ENCODE peak calls at places on chromosomes 6 and 20, in six cellular contexts. I, E, U, S, C and Z are unnamed samples.

GRCh38 chr6:155493694-155494143 is 38.1 kb upstream of the NOX3 start:
- DNase-seq in C (no peak), I (peak), U (peak), S (peak), E (peak), Z (peak)

GRCh38 chr6:128518531-128519131 is 1.8 kb downstream of the PTPRK start:
- DNase-seq in E (no peak), U (no peak), C (no peak), S (no peak), I (no peak), Z (no peak)

GRCh38 chr6:139060332-139060731 is 31.8 kb downstream of the ABRACL start:
- DNase-seq in E (peak), U (no peak), I (no peak), S (no peak), C (no peak), Z (peak)

GRCh38 chr6:159761135-159761872 is 541 bp upstream of the ACAT2 start:
- DNase-seq in E (peak), I (peak), U (no peak), C (peak), S (peak), Z (peak)

GRCh38 chr6:152316024-152316423 is 321.1 kb downstream of the SYNE1 start:
- DNase-seq in C (no peak), E (peak), U (no peak), I (no peak), S (no peak), Z (peak)

GRCh38 chr6:73797861-73798260 is 101.9 kb downstream of the CD109 start:
- DNase-seq in I (no peak), U (no peak), C (no peak), S (no peak), E (no peak), Z (no peak)

GRCh38 chr6:157056275-157056674 is 267.0 kb downstream of the TMEM242 start:
- DNase-seq in U (no peak), C (no peak), S (no peak), I (no peak), E (no peak), Z (no peak)

GRCh38 chr6:24761193-24761835 is 13.4 kb upstream of the GMNN start:
- DNase-seq in E (no peak), U (no peak), C (no peak), S (no peak), I (no peak), Z (no peak)

GRCh38 chr20:37983286-37983685 is 50.0 kb downstream of the TTI1 start:
- DNase-seq in E (no peak), S (no peak), C (no peak), I (no peak), U (no peak), Z (no peak)

GRCh38 chr20:38195041-38195504 is 30.0 kb upstream of the TGM2 start:
- DNase-seq in S (no peak), C (no peak), I (no peak), U (no peak), E (no peak), Z (no peak)

GRCh38 chr6:149449054-149449453 is 35.8 kb downstream of the ZC3H12D start:
- DNase-seq in U (no peak), C (no peak), S (no peak), I (no peak), E (no peak), Z (no peak)

GRCh38 chr6:7311920-7312615 is 931 bp downstream of the SSR1 start:
- DNase-seq in S (peak), I (no peak), C (peak), E (peak), U (no peak), Z (peak)

GRCh38 chr6:46583081-46583480 is 69.5 kb downstream of the CYP39A1 start:
- DNase-seq in C (no peak), E (no peak), I (no peak), U (no peak), S (no peak), Z (no peak)

GRCh38 chr20:10414982-10415650 is 18.9 kb downstream of the MKKS start:
- DNase-seq in E (no peak), I (no peak), C (no peak), S (no peak), U (no peak), Z (peak)

GRCh38 chr6:35711731-35712130 is 23.0 kb upstream of the FKBP5 start:
- DNase-seq in U (no peak), S (no peak), E (no peak), I (no peak), C (no peak), Z (no peak)

GRCh38 chr6:160122744-160123143 is 1.1 kb downstream of the SLC22A1 start:
- DNase-seq in U (no peak), E (no peak), S (no peak), C (no peak), I (no peak), Z (no peak)

GRCh38 chr20:11159728-11160127 is 485.9 kb upstream of the JAG1 start:
- DNase-seq in S (no peak), E (peak), C (peak), U (no peak), I (peak), Z (peak)

GRCh38 chr20:43838703-43839060 is 76.0 kb upstream of the TOX2 start:
- DNase-seq in C (no peak), U (no peak), E (no peak), I (no peak), S (no peak), Z (no peak)

GRCh38 chr6:36765190-36765941 is 67.7 kb downstream of the RAB44 start:
- DNase-seq in S (no peak), U (no peak), I (no peak), E (no peak), C (no peak), Z (no peak)

GRCh38 chr6:67133973-67134372 is 1426.9 kb upstream of the EYS start:
- DNase-seq in U (no peak), S (no peak), E (no peak), I (no peak), C (no peak), Z (no peak)

GRCh38 chr20:8144282-8145245 is 12.5 kb downstream of the PLCB1 start:
- DNase-seq in E (peak), S (no peak), C (no peak), I (no peak), U (no peak), Z (peak)

GRCh38 chr6:139597781-139598368 is 223.4 kb upstream of the CITED2 start:
- DNase-seq in E (peak), C (no peak), I (peak), U (no peak), S (no peak), Z (peak)

GRCh38 chr6:159892053-159892452 is 1.3 kb downstream of the MAS1 start:
- DNase-seq in I (no peak), E (no peak), S (no peak), C (no peak), U (no peak), Z (no peak)

GRCh38 chr20:6613280-6613861 is 154.1 kb upstream of the BMP2 start:
- DNase-seq in E (no peak), I (no peak), S (no peak), C (no peak), U (no peak), Z (no peak)

GRCh38 chr6:116386581-116387299 is 16.0 kb downstream of the DSE start:
- DNase-seq in U (peak), C (no peak), E (peak), I (no peak), S (no peak), Z (peak)

GRCh38 chr6:139308936-139309603 is 17.3 kb upstream of the TXLNB start:
- DNase-seq in S (no peak), C (no peak), I (peak), U (no peak), E (peak), Z (peak)

GRCh38 chr6:146851837-146852236 is 253.1 kb downstream of the ADGB start:
- DNase-seq in I (no peak), E (peak), S (peak), C (no peak), U (no peak), Z (peak)

GRCh38 chr6:92723390-92723931 is 695.9 kb downstream of the EPHA7 start:
- DNase-seq in I (peak), U (no peak), E (no peak), S (no peak), C (no peak), Z (no peak)

GRCh38 chr6:39228992-39229767 is at the start of gene KCNK5:
- DNase-seq in I (peak), U (peak), C (peak), E (peak), S (peak), Z (peak)

GRCh38 chr20:33649201-33649631 is 12.9 kb upstream of the C20orf144 start:
- DNase-seq in I (no peak), U (no peak), E (no peak), S (no peak), C (no peak), Z (no peak)

GRCh38 chr20:19867074-19867473 is 109.0 kb downstream of the RIN2 start:
- DNase-seq in E (no peak), C (no peak), I (no peak), S (no peak), U (no peak), Z (peak)

GRCh38 chr6:14094721-14095120 is 22.9 kb upstream of the CD83 start:
- DNase-seq in U (no peak), I (no peak), C (no peak), E (no peak), S (no peak), Z (no peak)

GRCh38 chr20:43913291-43914025 is 1.2 kb upstream of the TOX2 start:
- DNase-seq in S (no peak), E (no peak), U (no peak), C (no peak), I (no peak), Z (no peak)

GRCh38 chr20:34663213-34663943 is 13.5 kb downstream of the PIGU start:
- DNase-seq in U (no peak), S (no peak), E (no peak), C (no peak), I (no peak), Z (no peak)

GRCh38 chr20:58389968-58390658 is 1.1 kb downstream of the VAPB start:
- DNase-seq in C (no peak), S (no peak), I (no peak), U (peak), E (no peak), Z (no peak)

GRCh38 chr20:58390659-58391035 is 1.6 kb downstream of the VAPB start:
- DNase-seq in C (no peak), E (no peak), S (no peak), U (no peak), I (no peak), Z (no peak)

GRCh38 chr20:58388882-58389323 is at the start of gene VAPB:
- DNase-seq in C (peak), S (peak), E (peak), U (peak), I (peak), Z (peak)

GRCh38 chr20:58389324-58389967 is 417 bp downstream of the VAPB start:
- DNase-seq in E (peak), I (peak), U (no peak), S (peak), C (peak), Z (peak)

GRCh38 chr20:58388028-58388601 is 914 bp upstream of the VAPB start:
- DNase-seq in U (no peak), I (no peak), E (no peak), S (no peak), C (no peak), Z (no peak)
- H3K4me3 ChIP-seq in U (peak), I (peak), E (no peak), S (peak), C (peak), Z (no peak)

GRCh38 chr6:168217880-168218537 is 101.6 kb downstream of the DACT2 start:
- DNase-seq in E (no peak), I (no peak), S (no peak), U (no peak), C (no peak), Z (no peak)

GRCh38 chr6:168219804-168220203 is 99.8 kb downstream of the DACT2 start:
- DNase-seq in U (no peak), C (no peak), E (no peak), I (no peak), S (no peak), Z (no peak)

GRCh38 chr6:168221000-168221399 is 98.6 kb downstream of the DACT2 start:
- DNase-seq in E (no peak), S (peak), C (no peak), U (no peak), I (no peak), Z (no peak)

GRCh38 chr6:168217216-168217879 is 102.2 kb downstream of the DACT2 start:
- DNase-seq in E (no peak), U (no peak), C (no peak), I (no peak), S (no peak), Z (no peak)

GRCh38 chr6:168219167-168219566 is 100.4 kb downstream of the DACT2 start:
- DNase-seq in U (no peak), C (no peak), I (no peak), S (no peak), E (peak), Z (peak)
- TF ChIP-seq CTCF in U (no peak), C (no peak), I (no peak), S (no peak), E (no peak), Z (no peak)

GRCh38 chr20:46562009-46562372 is 11.5 kb upstream of the OCSTAMP start:
- DNase-seq in C (no peak), S (no peak), U (no peak), I (no peak), E (no peak), Z (no peak)
- H3K4me3 ChIP-seq in C (no peak), S (peak), U (peak), I (peak), E (no peak), Z (no peak)

GRCh38 chr6:170424634-170425126 is 118.1 kb downstream of the FAM120B start:
- DNase-seq in U (no peak), E (no peak), I (no peak), C (no peak), S (no peak), Z (no peak)

GRCh38 chr6:170434114-170434820 is 118.8 kb downstream of the PSMB1 start:
- DNase-seq in E (no peak), C (peak), I (no peak), U (no peak), S (no peak), Z (no peak)

GRCh38 chr6:170434821-170435155 is 118.3 kb downstream of the PSMB1 start:
- DNase-seq in I (no peak), S (no peak), U (no peak), E (no peak), C (no peak), Z (no peak)

GRCh38 chr6:170433163-170434095 is 119.7 kb downstream of the PSMB1 start:
- DNase-seq in E (no peak), C (no peak), U (no peak), S (no peak), I (no peak), Z (no peak)

DNA sequence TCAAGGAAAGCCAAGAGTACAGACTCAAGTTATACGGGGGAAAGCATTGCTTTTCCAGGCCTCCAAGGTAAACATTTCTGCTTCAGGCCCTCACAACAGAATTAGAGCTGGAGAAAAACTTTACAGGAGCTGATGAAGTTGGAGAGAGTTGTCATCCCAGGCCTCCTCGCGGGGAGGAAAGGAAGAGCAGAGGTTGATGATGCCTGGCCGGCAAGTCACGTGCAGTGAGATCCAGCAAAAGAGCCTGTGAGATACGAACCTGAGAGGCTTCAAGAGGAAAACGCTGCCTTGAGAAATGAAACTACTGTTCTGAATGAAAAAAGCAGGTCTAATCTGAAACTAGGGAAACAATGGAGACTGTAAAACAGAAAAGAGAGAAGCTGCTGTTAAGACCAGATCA is 122.9 kb downstream of the FAM120B start:
- DNase-seq in C (peak), I (no peak), E (peak), U (no peak), S (no peak), Z (peak)
- TF ChIP-seq CTCF in C (peak), I (no peak), E (peak), U (no peak), S (no peak), Z (peak)

DNA sequence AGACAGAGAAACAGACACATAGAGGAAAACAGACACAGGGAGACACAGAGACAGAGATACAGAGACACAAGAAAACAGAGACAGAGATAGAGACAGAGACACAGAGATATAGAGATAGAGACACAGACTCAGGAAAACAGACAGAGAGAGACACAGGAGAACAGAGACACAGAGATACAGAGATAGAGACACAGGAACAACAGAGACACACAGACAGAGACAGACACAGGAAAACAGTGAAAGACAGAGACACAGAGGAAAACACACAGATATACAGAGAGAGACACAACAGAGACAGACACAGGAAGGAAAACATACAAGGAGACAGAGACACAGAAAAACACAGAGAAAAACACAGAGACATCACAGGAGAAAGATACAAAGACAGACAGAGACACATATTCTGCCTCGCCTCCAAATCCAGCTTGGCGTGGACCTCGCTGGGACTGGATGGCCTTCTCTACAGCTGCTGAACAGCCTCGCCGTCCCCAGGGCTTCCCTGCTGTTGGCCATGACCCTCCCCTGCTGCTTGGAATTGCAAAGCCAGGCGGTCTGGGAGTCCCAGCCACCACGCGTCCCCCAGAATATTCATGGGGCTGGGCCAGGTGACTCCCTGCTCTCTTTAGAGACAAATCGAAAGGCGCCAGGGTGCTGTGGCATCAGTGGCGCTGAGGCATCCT is 36.8 kb downstream of the NTSR1 start:
- DNase-seq in U (no peak), E (no peak), S (no peak), I (no peak), C (no peak), Z (no peak)
- H3K4me3 ChIP-seq in U (no peak), E (no peak), S (no peak), I (no peak), C (no peak), Z (no peak)

DNA sequence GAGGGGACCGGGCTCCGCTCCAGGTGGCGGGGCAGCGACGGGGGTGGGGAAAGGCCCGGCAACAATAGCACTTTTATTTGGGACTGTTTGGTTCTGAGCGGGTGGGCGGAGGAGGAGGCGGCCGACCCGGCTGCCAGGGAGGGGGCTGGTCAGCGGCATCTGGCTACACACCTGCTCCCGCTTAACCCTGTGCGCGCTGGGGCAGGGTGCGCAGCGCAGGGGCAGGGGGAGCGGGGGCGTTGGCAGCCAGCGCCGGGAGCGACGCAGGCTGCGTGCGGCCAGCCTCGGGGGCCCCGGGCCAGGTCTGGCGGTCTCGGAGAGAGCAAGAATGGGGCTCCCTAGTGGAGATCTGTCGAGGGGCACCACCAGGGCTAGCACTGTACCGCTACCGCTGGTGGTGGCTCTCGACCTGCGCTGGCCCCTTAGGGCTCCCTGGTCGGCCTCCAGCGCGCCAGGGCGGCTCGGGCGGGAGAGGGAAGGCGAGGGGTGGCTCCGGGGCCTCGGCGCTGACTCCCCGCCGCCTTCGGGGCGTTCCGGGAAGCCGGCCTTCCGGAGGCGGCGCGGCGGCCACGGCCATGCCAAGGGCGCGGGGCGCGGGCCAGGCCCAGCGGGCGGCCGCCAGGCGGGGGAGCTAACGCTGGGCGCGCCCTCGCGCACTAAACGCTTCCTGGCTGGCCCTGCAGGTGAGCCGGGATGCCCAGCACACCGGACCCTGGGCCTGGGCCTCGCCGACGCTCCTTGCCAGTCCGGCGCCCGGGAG is 92.4 kb downstream of the NCR2 start:
- DNase-seq in U (no peak), C (peak), S (no peak), I (peak), E (no peak), Z (no peak)
- TF ChIP-seq CTCF in U (no peak), C (no peak), S (no peak), I (no peak), E (no peak), Z (no peak)